ENCODE peak calls at places on chromosome 2, in four cellular contexts. One of them, this sample, is unnamed.
A peak's percentile ranks its signal among the peaks of the same experiment; 100 is the strongest.

GRCh38 chr2:204110250-204111183 is 174.0 kb downstream of the ICOS start:
- DNase-seq in prostate gland: no peak
- DNase-seq in mesothelial cell of epicardium: no peak
- DNase-seq in endothelial cell: no peak
- DNase-seq in this sample: no peak

GRCh38 chr2:201975434-201975833 is 58.2 kb upstream of the FZD7 start:
- DNase-seq in endothelial cell: no peak
- DNase-seq in prostate gland: no peak
- DNase-seq in mesothelial cell of epicardium: no peak
- DNase-seq in this sample: no peak

GRCh38 chr2:168992026-168992425 is 39.1 kb downstream of the ABCB11 start:
- DNase-seq in endothelial cell: no peak
- DNase-seq in prostate gland: peak; percentile 41
- DNase-seq in mesothelial cell of epicardium: no peak
- DNase-seq in this sample: no peak

GRCh38 chr2:214987261-214987660 is 151.2 kb downstream of the ABCA12 start:
- DNase-seq in mesothelial cell of epicardium: no peak
- DNase-seq in endothelial cell: no peak
- DNase-seq in prostate gland: no peak
- DNase-seq in this sample: no peak

GRCh38 chr2:29309090-29310054 is 194.2 kb downstream of the CLIP4 start:
- DNase-seq in endothelial cell: peak; percentile 44
- DNase-seq in mesothelial cell of epicardium: no peak
- DNase-seq in prostate gland: peak; percentile 35
- DNase-seq in this sample: peak; percentile 33

GRCh38 chr2:238511614-238511950 is 84.9 kb downstream of the ASB1 start:
- DNase-seq in endothelial cell: no peak
- DNase-seq in prostate gland: no peak
- DNase-seq in mesothelial cell of epicardium: no peak
- DNase-seq in this sample: no peak

GRCh38 chr2:239723486-239724193 is 301.5 kb downstream of the NDUFA10 start:
- DNase-seq in endothelial cell: no peak
- DNase-seq in prostate gland: no peak
- DNase-seq in mesothelial cell of epicardium: peak; percentile 11
- DNase-seq in this sample: no peak

GRCh38 chr2:66849128-66849527 is 414.2 kb downstream of the MEIS1 start:
- DNase-seq in mesothelial cell of epicardium: no peak
- DNase-seq in endothelial cell: no peak
- DNase-seq in prostate gland: no peak
- DNase-seq in this sample: no peak

GRCh38 chr2:73856214-73856613 is 27.5 kb downstream of the STAMBP start:
- DNase-seq in prostate gland: no peak
- DNase-seq in mesothelial cell of epicardium: no peak
- DNase-seq in endothelial cell: no peak
- DNase-seq in this sample: no peak

GRCh38 chr2:37357461-37358008 is 13.1 kb downstream of the QPCT start:
- DNase-seq in mesothelial cell of epicardium: no peak
- DNase-seq in prostate gland: no peak
- DNase-seq in endothelial cell: no peak
- DNase-seq in this sample: no peak

GRCh38 chr2:178419123-178419522 is 31.9 kb downstream of the PRKRA start:
- DNase-seq in endothelial cell: no peak
- DNase-seq in prostate gland: peak; percentile 35
- DNase-seq in mesothelial cell of epicardium: no peak
- DNase-seq in this sample: no peak
- TF ChIP-seq CTCF in endothelial cell: no peak
- TF ChIP-seq CTCF in prostate gland: peak; percentile 34
- TF ChIP-seq CTCF in mesothelial cell of epicardium: peak; percentile 46
- TF ChIP-seq CTCF in this sample: peak; percentile 17

GRCh38 chr2:96209729-96210085 is 1.1 kb upstream of the STARD7 start:
- DNase-seq in prostate gland: no peak
- DNase-seq in mesothelial cell of epicardium: no peak
- DNase-seq in endothelial cell: no peak
- DNase-seq in this sample: no peak

GRCh38 chr2:96209011-96209728 is 543 bp upstream of the STARD7 start:
- DNase-seq in endothelial cell: no peak
- DNase-seq in mesothelial cell of epicardium: no peak
- DNase-seq in prostate gland: no peak
- DNase-seq in this sample: no peak

GRCh38 chr2:96207778-96208143 is 866 bp downstream of the STARD7 start:
- DNase-seq in mesothelial cell of epicardium: no peak
- DNase-seq in prostate gland: no peak
- DNase-seq in endothelial cell: no peak
- DNase-seq in this sample: no peak

GRCh38 chr2:96207073-96207777 is 1.4 kb downstream of the STARD7 start:
- DNase-seq in prostate gland: no peak
- DNase-seq in endothelial cell: no peak
- DNase-seq in mesothelial cell of epicardium: no peak
- DNase-seq in this sample: no peak

GRCh38 chr2:96208144-96209010 is at the start of gene STARD7:
- DNase-seq in mesothelial cell of epicardium: peak; percentile 98
- DNase-seq in prostate gland: peak; percentile 98
- DNase-seq in endothelial cell: peak; percentile 98
- DNase-seq in this sample: peak; percentile 96
- TF ChIP-seq CTCF in mesothelial cell of epicardium: peak; percentile 24
- TF ChIP-seq CTCF in prostate gland: peak; percentile 8
- TF ChIP-seq CTCF in endothelial cell: peak; percentile 35
- TF ChIP-seq CTCF in this sample: peak; percentile 18

GRCh38 chr2:98346259-98347236 is at the start of gene CNGA3:
- DNase-seq in prostate gland: no peak
- DNase-seq in mesothelial cell of epicardium: peak; percentile 78
- DNase-seq in endothelial cell: peak; percentile 74
- DNase-seq in this sample: peak; percentile 64
- TF ChIP-seq CTCF in prostate gland: no peak
- TF ChIP-seq CTCF in mesothelial cell of epicardium: no peak
- TF ChIP-seq CTCF in endothelial cell: no peak
- TF ChIP-seq CTCF in this sample: peak; percentile 18

DNA sequence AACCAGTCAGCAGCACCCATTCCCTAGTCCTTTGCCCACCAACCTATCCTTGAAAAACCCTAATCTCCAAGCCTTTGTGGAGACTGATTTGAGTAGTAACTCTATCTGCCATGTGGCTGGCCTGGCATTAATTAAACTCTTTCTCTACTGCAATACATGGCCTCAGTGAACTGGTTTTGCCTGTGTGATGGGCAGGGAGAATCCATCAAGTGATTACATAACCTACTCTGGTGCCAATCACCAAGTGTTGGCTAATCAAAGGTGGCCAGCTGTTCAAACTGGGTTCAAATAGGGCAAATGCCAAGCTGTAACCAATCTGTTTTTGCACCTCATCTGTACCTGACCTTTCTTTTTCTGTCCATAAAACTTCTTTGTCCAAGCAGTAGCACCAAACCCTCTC is 139.8 kb upstream of the XPO1 start:
- DNase-seq in mesothelial cell of epicardium: no peak
- DNase-seq in prostate gland: no peak
- DNase-seq in endothelial cell: no peak
- DNase-seq in this sample: no peak
- TF ChIP-seq CTCF in mesothelial cell of epicardium: no peak
- TF ChIP-seq CTCF in prostate gland: no peak
- TF ChIP-seq CTCF in endothelial cell: no peak
- TF ChIP-seq CTCF in this sample: no peak

GRCh38 chr2:3211971-3212362 is 165.7 kb downstream of the EIPR1 start:
- DNase-seq in endothelial cell: no peak
- DNase-seq in prostate gland: no peak
- DNase-seq in mesothelial cell of epicardium: no peak
- DNase-seq in this sample: no peak
- TF ChIP-seq CTCF in endothelial cell: no peak
- TF ChIP-seq CTCF in prostate gland: no peak
- TF ChIP-seq CTCF in mesothelial cell of epicardium: no peak
- TF ChIP-seq CTCF in this sample: no peak

GRCh38 chr2:54279385-54279784 is 23.4 kb upstream of the TSPYL6 start:
- DNase-seq in prostate gland: no peak
- DNase-seq in endothelial cell: no peak
- DNase-seq in mesothelial cell of epicardium: no peak
- DNase-seq in this sample: no peak
- TF ChIP-seq CTCF in prostate gland: no peak
- TF ChIP-seq CTCF in endothelial cell: peak; percentile 47
- TF ChIP-seq CTCF in mesothelial cell of epicardium: no peak
- TF ChIP-seq CTCF in this sample: peak; percentile 26

DNA sequence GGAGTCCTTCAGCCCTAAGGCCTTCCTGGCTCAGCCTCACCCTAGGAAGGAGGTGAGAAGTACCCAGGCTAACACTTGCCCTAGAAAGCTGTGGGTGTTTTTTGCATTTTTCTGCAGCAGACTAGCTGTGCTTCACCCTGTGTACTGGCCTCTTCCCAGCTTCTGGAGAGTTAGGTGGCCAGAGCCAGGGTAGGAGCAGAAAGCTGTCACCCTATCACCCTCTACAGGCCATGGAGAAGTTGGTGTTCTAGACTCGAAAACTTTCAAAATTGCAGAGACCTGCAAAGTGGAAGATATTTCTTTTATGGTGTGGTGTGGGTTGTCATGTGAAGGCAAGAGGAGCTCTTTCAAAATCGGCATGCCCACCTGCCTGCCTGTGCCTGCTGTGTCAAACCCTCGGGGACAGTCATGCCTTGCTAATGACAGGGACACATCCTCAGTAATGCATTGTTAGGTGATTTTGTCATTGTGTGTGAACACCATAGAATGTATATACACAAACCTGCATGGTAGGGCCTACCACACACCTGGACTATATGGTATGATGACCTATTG is 29.8 kb downstream of the EHD3 start:
- DNase-seq in mesothelial cell of epicardium: no peak
- DNase-seq in endothelial cell: no peak
- DNase-seq in prostate gland: no peak
- DNase-seq in this sample: no peak
- TF ChIP-seq CTCF in mesothelial cell of epicardium: no peak
- TF ChIP-seq CTCF in endothelial cell: no peak
- TF ChIP-seq CTCF in prostate gland: no peak
- TF ChIP-seq CTCF in this sample: no peak

DNA sequence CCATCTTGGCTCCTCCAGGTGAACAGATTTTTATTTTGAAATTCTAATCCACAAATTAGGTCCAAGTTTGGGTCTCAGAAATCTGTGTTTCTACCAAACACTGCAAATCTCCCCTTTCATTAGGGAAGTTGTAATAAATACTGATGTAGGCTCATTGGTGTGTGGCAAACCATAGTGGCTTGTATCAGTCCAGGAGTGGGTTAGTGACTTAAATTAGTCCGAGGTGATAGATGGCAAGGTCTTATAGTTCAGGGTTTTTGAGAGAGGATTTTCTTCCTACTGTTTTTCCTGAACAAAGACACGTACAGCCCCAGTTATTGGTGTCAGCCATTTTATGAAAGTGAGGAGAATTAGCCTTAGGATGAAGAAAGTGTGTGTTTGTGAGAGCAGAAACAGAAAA is 74.6 kb downstream of the RPRM start:
- DNase-seq in endothelial cell: no peak
- DNase-seq in mesothelial cell of epicardium: no peak
- DNase-seq in prostate gland: no peak
- DNase-seq in this sample: no peak
- TF ChIP-seq CTCF in endothelial cell: no peak
- TF ChIP-seq CTCF in mesothelial cell of epicardium: no peak
- TF ChIP-seq CTCF in prostate gland: no peak
- TF ChIP-seq CTCF in this sample: no peak

DNA sequence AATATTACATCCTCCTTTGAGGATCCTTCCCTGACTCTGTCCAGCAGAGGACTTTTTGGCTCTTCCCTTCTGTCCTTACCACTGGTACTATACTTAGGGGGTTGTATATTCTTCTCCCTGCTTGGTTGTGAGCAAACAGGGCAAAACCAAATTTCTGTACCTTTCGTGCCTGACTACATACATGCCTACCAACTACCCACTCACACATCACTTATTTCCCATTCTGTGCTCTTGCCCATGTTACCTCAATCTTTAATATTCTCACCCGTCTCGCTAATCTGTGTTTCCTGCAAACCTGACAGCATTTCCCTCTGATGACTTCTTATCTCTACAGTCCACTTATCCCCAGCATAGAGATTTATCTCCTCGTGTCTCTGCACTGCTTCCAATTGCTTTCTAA is 58.6 kb downstream of the FTCDNL1 start:
- DNase-seq in prostate gland: no peak
- DNase-seq in mesothelial cell of epicardium: no peak
- DNase-seq in endothelial cell: no peak
- DNase-seq in this sample: no peak
- TF ChIP-seq CTCF in prostate gland: no peak
- TF ChIP-seq CTCF in mesothelial cell of epicardium: no peak
- TF ChIP-seq CTCF in endothelial cell: no peak
- TF ChIP-seq CTCF in this sample: no peak

This sample was measured in progenitor cell of endocrine pancreas.